ENCODE peak calls at places on chromosomes 5 and 9, in seven cellular contexts. B is GM18507; I is upper lobe of right lung; Z is foreskin keratinocyte; A is activated CD4-positive, CD25-positive, alpha-beta regulatory T cell treated with anti-CD3 and anti-CD28 coated beads, Interleukin-2, amount 50 U/mL, for 16 hours; G is WTC11; E is NCI-H345. W is an unnamed sample.

GRCh38 chr9:129007766-129008468 is 20.2 kb downstream of the SH3GLB2 start:
- DNase-seq in B (no peak), I (peak), Z (peak), A (no peak), G (no peak), E (peak), W (no peak)

GRCh38 chr9:80125731-80126264 is 554.0 kb downstream of the TLE4 start:
- DNase-seq in B (no peak), I (no peak), Z (no peak), A (no peak), G (no peak), E (no peak), W (no peak)

GRCh38 chr5:151295138-151295537 is 8.4 kb downstream of the SLC36A3 start:
- DNase-seq in B (no peak), I (no peak), Z (no peak), A (no peak), G (no peak), E (no peak), W (no peak)

GRCh38 chr5:58946232-58946631 is 363.4 kb downstream of the RAB3C start:
- DNase-seq in B (no peak), I (no peak), Z (no peak), A (no peak), G (no peak), E (no peak), W (no peak)

GRCh38 chr5:118616281-118616680 is 372.1 kb downstream of the DTWD2 start:
- DNase-seq in B (no peak), I (no peak), Z (no peak), A (no peak), G (no peak), E (no peak), W (no peak)

GRCh38 chr5:157857821-157858526 is 971 bp downstream of the CLINT1 start:
- DNase-seq in B (no peak), I (no peak), Z (peak), A (no peak), G (no peak), E (no peak), W (no peak)

GRCh38 chr5:161412792-161413191 is 133.7 kb downstream of the GABRB2 start:
- DNase-seq in B (no peak), I (no peak), Z (no peak), A (no peak), G (no peak), E (no peak), W (no peak)

GRCh38 chr5:81878333-81878732 is 93.5 kb upstream of the ATG10 start:
- DNase-seq in B (no peak), I (no peak), Z (no peak), A (no peak), G (no peak), E (no peak), W (no peak)

GRCh38 chr9:91301161-91301560 is 60.6 kb downstream of the AUH start:
- DNase-seq in B (no peak), I (no peak), Z (peak), A (no peak), G (no peak), E (no peak), W (no peak)

GRCh38 chr5:37088041-37088440 is 161.1 kb downstream of the CPLANE1 start:
- DNase-seq in B (no peak), I (no peak), Z (no peak), A (no peak), G (no peak), E (no peak), W (no peak)

GRCh38 chr5:43603535-43604363 is 769 bp downstream of the NNT start:
- DNase-seq in B (peak), I (peak), Z (peak), A (peak), G (peak), E (peak), W (peak)

GRCh38 chr5:136590581-136590980 is 225.2 kb upstream of the TRPC7 start:
- DNase-seq in B (no peak), I (no peak), Z (peak), A (no peak), G (no peak), E (no peak), W (no peak)

GRCh38 chr9:98606730-98607129 is 102.0 kb downstream of the GABBR2 start:
- DNase-seq in B (no peak), I (no peak), Z (no peak), A (no peak), G (no peak), E (no peak), W (no peak)

GRCh38 chr5:96601200-96601599 is 61.0 kb upstream of the CAST start:
- DNase-seq in B (no peak), I (no peak), Z (no peak), A (no peak), G (no peak), E (no peak), W (no peak)

GRCh38 chr5:115366223-115366622 is 69.8 kb upstream of the CCDC112 start:
- DNase-seq in B (no peak), I (no peak), Z (peak), A (no peak), G (no peak), E (no peak), W (no peak)

GRCh38 chr9:79189511-79189924 is 382.2 kb upstream of the TLE4 start:
- DNase-seq in B (no peak), I (no peak), Z (peak), A (no peak), G (no peak), E (no peak), W (no peak)

GRCh38 chr9:76431601-76432000 is 27.4 kb upstream of the GCNT1 start:
- DNase-seq in B (no peak), I (no peak), Z (no peak), A (no peak), G (peak), E (no peak), W (no peak)

GRCh38 chr9:91276513-91276912 is 85.2 kb downstream of the AUH start:
- DNase-seq in B (no peak), I (no peak), Z (no peak), A (no peak), G (no peak), E (no peak), W (no peak)

GRCh38 chr9:109342878-109343277 is 22.0 kb upstream of the EPB41L4B start:
- DNase-seq in B (no peak), I (no peak), Z (no peak), A (no peak), G (no peak), E (no peak), W (no peak)

GRCh38 chr9:72315510-72316287 is 49.3 kb downstream of the ZFAND5 start:
- DNase-seq in B (no peak), I (peak), Z (peak), A (no peak), G (peak), E (no peak), W (no peak)

W was measured in stimulated activated CD8-positive, alpha-beta memory T cell treated with anti-CD3 and anti-CD28 coated beads, Interleukin-15, amount 100 ng/mL, for 1 hour.